ENCODE peak calls at places on chromosomes 5 and 9, in six cellular contexts. U is K562, D is HepG2, B is A549, S is upper lobe of left lung, H is GM12878. Z is an unnamed sample.

GRCh38 chr9:97076238-97076637 is 37.3 kb upstream of the CTSV start:
- ATAC-seq in U (peak), D (peak), B (no peak), S (no peak), H (no peak), Z (no peak)

GRCh38 chr5:81269751-81270686 is 31.4 kb upstream of the ZCCHC9 start:
- ATAC-seq in U (no peak), D (peak), B (no peak), S (no peak), H (no peak), Z (no peak)

GRCh38 chr5:172646716-172647285 is 5.7 kb downstream of the NEURL1B start:
- ATAC-seq in U (peak), D (peak), B (peak), S (no peak), H (peak), Z (peak)

GRCh38 chr5:139014726-139015125 is 139.6 kb upstream of the LRRTM2 start:
- ATAC-seq in U (no peak), D (no peak), B (peak), S (peak), H (no peak), Z (no peak)

GRCh38 chr9:111728617-111729366 is 65.9 kb downstream of the SHOC1 start:
- ATAC-seq in U (no peak), D (no peak), B (peak), S (no peak), H (no peak), Z (no peak)

GRCh38 chr5:62587737-62588136 is 9.1 kb downstream of the LRRC70 start:
- ATAC-seq in U (no peak), D (peak), B (no peak), S (no peak), H (peak), Z (no peak)

GRCh38 chr9:34123682-34124081 is 2.8 kb downstream of the DCAF12 start:
- ATAC-seq in U (no peak), D (no peak), B (no peak), S (no peak), H (peak), Z (no peak)

GRCh38 chr5:67844937-67845336 is 370.6 kb upstream of the PIK3R1 start:
- ATAC-seq in U (no peak), D (no peak), B (no peak), S (no peak), H (no peak), Z (no peak)

GRCh38 chr9:99180662-99181061 is 41.1 kb downstream of the ALG2 start:
- ATAC-seq in U (no peak), D (no peak), B (no peak), S (no peak), H (no peak), Z (no peak)

GRCh38 chr5:54947187-54947586 is 38.2 kb downstream of the ESM1 start:
- ATAC-seq in U (no peak), D (no peak), B (no peak), S (no peak), H (no peak), Z (no peak)

GRCh38 chr5:32984851-32985250 is 273.7 kb downstream of the NPR3 start:
- ATAC-seq in U (no peak), D (no peak), B (no peak), S (no peak), H (no peak), Z (no peak)

GRCh38 chr5:160230686-160231527 is 1.6 kb downstream of the FABP6 start:
- ATAC-seq in U (no peak), D (no peak), B (peak), S (peak), H (peak), Z (no peak)

GRCh38 chr5:152403058-152403457 is 2.0 kb downstream of the NMUR2 start:
- ATAC-seq in U (no peak), D (no peak), B (no peak), S (no peak), H (no peak), Z (no peak)

GRCh38 chr5:94692610-94693009 is 74.1 kb downstream of the SLF1 start:
- ATAC-seq in U (no peak), D (no peak), B (no peak), S (no peak), H (no peak), Z (no peak)

GRCh38 chr5:176134529-176135223 is 103.5 kb upstream of the SIMC1 start:
- ATAC-seq in U (peak), D (peak), B (peak), S (peak), H (no peak), Z (no peak)

GRCh38 chr5:87541033-87541432 is 128.3 kb upstream of the CCNH start:
- ATAC-seq in U (no peak), D (no peak), B (no peak), S (no peak), H (peak), Z (peak)

GRCh38 chr9:73038613-73039012 is 85.8 kb upstream of the ALDH1A1 start:
- ATAC-seq in U (peak), D (peak), B (peak), S (peak), H (no peak), Z (peak)

GRCh38 chr9:27701664-27702063 is 128.4 kb upstream of the C9orf72 start:
- ATAC-seq in U (no peak), D (no peak), B (no peak), S (peak), H (no peak), Z (peak)

GRCh38 chr5:125186911-125187375 is 440.5 kb upstream of the ZNF608 start:
- ATAC-seq in U (no peak), D (no peak), B (no peak), S (no peak), H (no peak), Z (no peak)

GRCh38 chr9:35367451-35367850 is 122.5 kb upstream of the RUSC2 start:
- ATAC-seq in U (no peak), D (no peak), B (peak), S (no peak), H (no peak), Z (no peak)

GRCh38 chr9:109399258-109399767 is 78.5 kb upstream of the EPB41L4B start:
- ATAC-seq in U (no peak), D (no peak), B (no peak), S (no peak), H (peak), Z (no peak)

DNA sequence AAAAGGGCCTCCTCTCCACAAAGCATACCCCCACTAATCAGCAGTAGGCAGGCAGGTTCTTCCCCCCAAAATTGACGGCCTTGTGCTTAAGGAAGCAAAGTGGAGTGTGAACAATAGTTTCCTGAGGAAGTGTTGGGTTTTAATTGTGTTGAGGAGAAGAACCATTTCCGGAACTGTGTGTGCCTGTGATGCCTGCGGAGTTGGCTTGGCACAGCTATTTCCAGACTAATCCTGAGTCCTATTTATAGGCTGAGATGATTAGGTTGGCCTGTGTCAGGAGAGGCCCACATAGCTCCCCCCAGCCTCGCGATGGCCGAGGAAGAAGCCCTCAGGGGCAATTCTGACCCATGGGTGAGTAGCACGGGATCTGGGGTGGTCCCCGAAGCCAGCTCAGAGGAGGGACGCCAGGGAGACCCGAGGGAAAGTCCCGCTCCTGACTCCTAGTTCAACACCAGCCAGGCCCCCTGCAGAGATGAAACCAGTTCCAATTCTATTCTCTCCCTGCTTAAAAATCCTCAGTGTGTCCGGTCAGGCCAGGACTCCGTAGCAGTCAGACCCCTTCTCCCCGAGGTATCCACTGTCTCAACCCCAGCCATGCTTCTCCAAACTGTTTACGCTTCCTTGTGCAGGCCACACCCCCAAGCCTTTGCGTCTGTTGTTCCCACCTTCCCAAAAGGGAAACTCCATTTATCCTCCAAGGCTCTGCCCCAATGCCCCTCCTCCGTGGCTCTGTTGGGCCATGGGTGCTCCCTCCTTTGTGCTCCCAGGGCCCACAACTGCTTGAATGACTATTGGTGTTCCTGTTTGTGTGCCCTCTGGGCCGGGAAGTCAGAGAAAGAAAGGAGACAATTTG is 18.1 kb downstream of the GSN start:
- ATAC-seq in U (peak), D (no peak), B (peak), S (peak), H (no peak), Z (peak)
- TF ChIP-seq EP300 in U (no peak), D (no peak), B (no peak), S (peak), H (no peak), Z (peak)

DNA sequence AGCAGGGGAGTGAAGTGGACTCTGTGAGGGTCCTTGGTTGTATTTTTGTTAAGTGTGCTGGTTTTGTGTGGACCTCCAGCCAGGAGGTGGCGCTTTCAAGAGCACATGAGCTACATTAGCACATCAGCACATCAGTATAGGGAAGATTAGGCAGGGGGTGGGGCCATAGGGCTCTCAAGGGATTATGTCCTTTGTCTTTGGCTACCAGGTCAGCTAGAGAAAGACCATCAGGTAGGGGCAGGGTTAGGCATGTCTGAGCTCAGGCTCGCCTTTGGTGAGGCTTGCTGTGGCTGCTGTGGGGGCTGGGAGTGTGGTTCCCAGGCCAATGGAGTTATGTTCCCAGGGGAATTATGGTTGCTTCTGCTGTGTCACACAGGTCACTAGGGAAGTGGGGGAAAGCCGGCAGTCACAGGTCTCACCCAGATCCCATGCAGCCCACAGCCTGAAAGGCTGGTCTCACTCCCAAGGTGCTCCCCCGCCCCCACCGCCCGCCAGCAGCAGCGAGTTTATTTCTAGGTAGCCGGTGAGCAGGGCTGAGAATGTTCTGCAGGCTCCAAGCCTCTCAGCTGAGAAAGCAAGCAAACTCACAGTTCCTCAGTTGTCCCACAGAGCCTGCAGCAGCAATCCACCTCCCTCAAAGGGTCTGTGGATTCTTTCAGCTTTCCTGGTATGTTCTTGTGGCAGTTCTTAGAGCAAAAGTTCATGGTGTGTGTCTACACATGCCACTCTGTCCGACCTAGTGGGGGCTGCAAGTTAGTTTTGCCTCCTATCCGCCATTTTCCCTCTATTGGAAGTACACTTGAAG is 13.7 kb downstream of the OR1J1 start:
- ATAC-seq in U (peak), D (peak), B (no peak), S (peak), H (peak), Z (no peak)
- H3K27ac ChIP-seq in U (no peak), D (no peak), B (no peak), S (no peak), H (peak), Z (peak)

DNA sequence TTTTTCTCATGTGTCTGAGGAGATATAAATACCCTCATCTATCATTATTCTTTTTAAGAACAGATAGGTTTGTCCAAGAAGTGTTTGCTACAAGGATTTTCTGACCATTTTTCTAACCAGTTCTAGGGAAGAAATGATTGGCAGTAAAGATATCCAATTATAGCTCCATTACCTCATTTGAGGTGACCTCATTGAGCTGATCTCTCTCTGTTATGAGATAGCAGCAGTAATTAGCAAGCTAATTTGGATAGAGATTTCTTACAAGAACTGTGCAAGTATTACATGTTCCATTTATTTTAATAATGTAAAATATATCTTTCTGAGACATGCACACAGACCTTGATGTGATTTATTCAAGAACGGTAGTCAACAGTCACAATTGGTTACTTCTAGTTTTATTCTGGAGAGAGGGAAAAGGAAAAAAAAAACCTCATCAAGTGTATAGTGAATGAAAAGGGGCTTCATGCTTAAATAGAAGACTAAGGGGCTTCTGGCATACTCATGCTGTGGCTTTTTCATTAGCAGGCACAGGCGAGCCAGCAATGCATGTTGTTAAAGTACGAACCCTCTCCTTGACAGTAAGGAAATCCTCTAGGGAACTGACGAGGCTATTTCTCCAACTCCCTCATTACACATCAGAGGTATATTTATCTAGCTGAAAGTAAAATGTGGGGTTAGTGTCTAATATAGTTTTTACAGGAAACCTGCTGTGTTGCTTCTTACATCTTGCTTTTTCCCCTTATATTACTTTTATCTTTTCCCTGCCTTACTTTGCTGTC is 127.3 kb downstream of the NUDT12 start:
- ATAC-seq in U (no peak), D (no peak), B (no peak), S (no peak), H (no peak), Z (no peak)
- TF ChIP-seq EP300 in U (no peak), D (no peak), B (no peak), S (no peak), H (no peak), Z (no peak)

GRCh38 chr5:36311967-36312366 is 10.3 kb upstream of the RANBP3L start:
- ATAC-seq in U (no peak), D (no peak), B (no peak), S (no peak), H (no peak), Z (no peak)
- H3K27ac ChIP-seq in U (no peak), D (no peak), B (no peak), S (no peak), H (no peak), Z (no peak)

GRCh38 chr5:181221792-181222629 is 1.1 kb upstream of the TRIM41 start:
- ATAC-seq in U (peak), D (peak), B (peak), S (peak), H (peak), Z (peak)
- TF ChIP-seq EP300 in U (peak), D (peak), B (no peak), S (no peak), H (no peak), Z (no peak)

Z was measured in gastroesophageal sphincter.